ENCODE peak calls at places on chromosomes 2 and 18, in seven cellular contexts. P is breast epithelium, O is suprapubic skin, F is stomach, Z is spleen, M is GM12878, U is HCT116. I is an unnamed sample.

GRCh38 chr2:3505771-3506170 is 13.6 kb downstream of the ADI1 start:
- DNase-seq in P (no peak), O (no peak), F (no peak), Z (no peak), M (no peak), U (no peak), I (no peak)

GRCh38 chr2:174951746-174952145 is 53.4 kb downstream of the CHN1 start:
- DNase-seq in P (no peak), O (no peak), F (no peak), Z (no peak), M (no peak), U (no peak), I (no peak)

GRCh38 chr18:14928396-14928795 is 180.4 kb downstream of the ANKRD30B start:
- DNase-seq in P (no peak), O (no peak), F (no peak), Z (no peak), M (no peak), U (no peak), I (no peak)

GRCh38 chr18:74062037-74062436 is 85.6 kb downstream of the FBXO15 start:
- DNase-seq in P (no peak), O (no peak), F (no peak), Z (no peak), M (no peak), U (no peak), I (no peak)

GRCh38 chr2:195202163-195202845 is 454.7 kb upstream of the SLC39A10 start:
- DNase-seq in P (no peak), O (no peak), F (no peak), Z (no peak), M (no peak), U (no peak), I (no peak)

GRCh38 chr2:202529389-202529788 is 105.4 kb upstream of the FAM117B start:
- DNase-seq in P (no peak), O (no peak), F (no peak), Z (no peak), M (no peak), U (no peak), I (no peak)

GRCh38 chr2:160324161-160324768 is 124.2 kb upstream of the ITGB6 start:
- DNase-seq in P (no peak), O (no peak), F (peak), Z (peak), M (no peak), U (peak), I (peak)

GRCh38 chr18:74331404-74331803 is 15.8 kb downstream of the C18orf63 start:
- DNase-seq in P (no peak), O (no peak), F (no peak), Z (no peak), M (no peak), U (peak), I (no peak)

GRCh38 chr2:61340242-61340641 is 130.6 kb downstream of the USP34 start:
- DNase-seq in P (no peak), O (no peak), F (no peak), Z (no peak), M (no peak), U (no peak), I (no peak)

GRCh38 chr2:238949710-238950345 is 101.9 kb downstream of the TWIST2 start:
- DNase-seq in P (peak), O (peak), F (no peak), Z (peak), M (no peak), U (no peak), I (peak)

GRCh38 chr2:38532366-38532765 is 70.4 kb downstream of the HNRNPLL start:
- DNase-seq in P (no peak), O (no peak), F (no peak), Z (no peak), M (no peak), U (no peak), I (no peak)

GRCh38 chr2:60959501-60959900 is 58.0 kb upstream of the PEX13 start:
- DNase-seq in P (no peak), O (no peak), F (no peak), Z (no peak), M (no peak), U (no peak), I (no peak)

GRCh38 chr2:85394976-85395375 is 15.2 kb downstream of the CAPG start:
- DNase-seq in P (no peak), O (peak), F (no peak), Z (peak), M (no peak), U (no peak), I (no peak)

GRCh38 chr2:240423788-240424191 is 11.7 kb upstream of the GPC1 start:
- DNase-seq in P (no peak), O (peak), F (peak), Z (peak), M (no peak), U (no peak), I (peak)

GRCh38 chr18:44518091-44518490 is 162.6 kb upstream of the SETBP1 start:
- DNase-seq in P (no peak), O (no peak), F (no peak), Z (no peak), M (no peak), U (no peak), I (no peak)

GRCh38 chr2:240456607-240457222 is 21.3 kb downstream of the GPC1 start:
- DNase-seq in P (no peak), O (no peak), F (no peak), Z (no peak), M (no peak), U (no peak), I (no peak)

GRCh38 chr2:61291851-61292575 is 130.0 kb downstream of the C2orf74 start:
- DNase-seq in P (no peak), O (no peak), F (no peak), Z (no peak), M (no peak), U (no peak), I (no peak)

GRCh38 chr18:64678048-64678447 is 529.2 kb upstream of the LINC00305 start:
- DNase-seq in P (no peak), O (no peak), F (no peak), Z (no peak), M (no peak), U (no peak), I (no peak)

GRCh38 chr2:189305291-189305943 is 125.9 kb upstream of the COL5A2 start:
- DNase-seq in P (no peak), O (no peak), F (no peak), Z (no peak), M (no peak), U (no peak), I (no peak)

GRCh38 chr2:162146906-162147305 is 5.1 kb downstream of the GCG start:
- DNase-seq in P (no peak), O (no peak), F (no peak), Z (no peak), M (no peak), U (no peak), I (no peak)

GRCh38 chr2:212032032-212032431 is 506.6 kb downstream of the ERBB4 start:
- DNase-seq in P (no peak), O (no peak), F (no peak), Z (no peak), M (no peak), U (no peak), I (no peak)

GRCh38 chr2:8677646-8678592 is 3.9 kb upstream of the ID2 start:
- DNase-seq in P (peak), O (peak), F (peak), Z (peak), M (no peak), U (peak), I (peak)

GRCh38 chr2:196801986-196802385 is 2.5 kb upstream of the GTF3C3 start:
- DNase-seq in P (no peak), O (no peak), F (no peak), Z (no peak), M (no peak), U (no peak), I (no peak)

GRCh38 chr2:193679850-193680249 is 1485.1 kb upstream of the TMEFF2 start:
- DNase-seq in P (no peak), O (no peak), F (no peak), Z (no peak), M (no peak), U (no peak), I (no peak)

GRCh38 chr2:153477096-153477555 is 1.4 kb downstream of the RPRM start:
- DNase-seq in P (no peak), O (no peak), F (no peak), Z (no peak), M (no peak), U (no peak), I (peak)

GRCh38 chr2:58098254-58099096 is 51.9 kb downstream of the VRK2 start:
- DNase-seq in P (no peak), O (no peak), F (no peak), Z (no peak), M (no peak), U (no peak), I (no peak)

GRCh38 chr2:235026649-235027557 is 75.1 kb downstream of the SH3BP4 start:
- DNase-seq in P (peak), O (peak), F (peak), Z (peak), M (no peak), U (peak), I (peak)

GRCh38 chr2:241092677-241093076 is 9.4 kb downstream of the MTERF4 start:
- DNase-seq in P (no peak), O (no peak), F (no peak), Z (no peak), M (no peak), U (no peak), I (no peak)

GRCh38 chr2:61018319-61018750 is 280 bp upstream of the PUS10 start:
- DNase-seq in P (no peak), O (no peak), F (no peak), Z (no peak), M (no peak), U (no peak), I (no peak)

GRCh38 chr18:3525870-3526420 is 76.0 kb downstream of the TGIF1 start:
- DNase-seq in P (no peak), O (no peak), F (no peak), Z (peak), M (peak), U (no peak), I (no peak)

GRCh38 chr2:48265169-48266013 is 264.6 kb upstream of the STON1 start:
- DNase-seq in P (no peak), O (no peak), F (no peak), Z (no peak), M (no peak), U (no peak), I (no peak)

GRCh38 chr18:79283341-79283879 is 112.3 kb upstream of the NFATC1 start:
- DNase-seq in P (no peak), O (no peak), F (no peak), Z (no peak), M (no peak), U (no peak), I (no peak)

GRCh38 chr2:239970004-239970623 is 55.0 kb downstream of the NDUFA10 start:
- DNase-seq in P (no peak), O (no peak), F (no peak), Z (no peak), M (no peak), U (no peak), I (no peak)

GRCh38 chr2:20752293-20752692 is 70.6 kb downstream of the LDAH start:
- DNase-seq in P (no peak), O (no peak), F (no peak), Z (no peak), M (no peak), U (no peak), I (no peak)

GRCh38 chr2:64632855-64633819 is 20.6 kb downstream of the SERTAD2 start:
- DNase-seq in P (no peak), O (no peak), F (no peak), Z (no peak), M (no peak), U (no peak), I (peak)

GRCh38 chr2:200618590-200619021 is 32.8 kb downstream of the AOX1 start:
- DNase-seq in P (no peak), O (no peak), F (no peak), Z (no peak), M (no peak), U (no peak), I (no peak)

GRCh38 chr2:38277245-38278119 is 99.6 kb downstream of the ATL2 start:
- DNase-seq in P (no peak), O (no peak), F (no peak), Z (no peak), M (no peak), U (no peak), I (no peak)

GRCh38 chr2:157355618-157356017 is 30.0 kb upstream of the ERMN start:
- DNase-seq in P (no peak), O (no peak), F (no peak), Z (no peak), M (no peak), U (peak), I (no peak)

GRCh38 chr18:80200171-80200931 is 47.0 kb downstream of the PARD6G start:
- DNase-seq in P (no peak), O (no peak), F (no peak), Z (no peak), M (no peak), U (no peak), I (peak)

DNA sequence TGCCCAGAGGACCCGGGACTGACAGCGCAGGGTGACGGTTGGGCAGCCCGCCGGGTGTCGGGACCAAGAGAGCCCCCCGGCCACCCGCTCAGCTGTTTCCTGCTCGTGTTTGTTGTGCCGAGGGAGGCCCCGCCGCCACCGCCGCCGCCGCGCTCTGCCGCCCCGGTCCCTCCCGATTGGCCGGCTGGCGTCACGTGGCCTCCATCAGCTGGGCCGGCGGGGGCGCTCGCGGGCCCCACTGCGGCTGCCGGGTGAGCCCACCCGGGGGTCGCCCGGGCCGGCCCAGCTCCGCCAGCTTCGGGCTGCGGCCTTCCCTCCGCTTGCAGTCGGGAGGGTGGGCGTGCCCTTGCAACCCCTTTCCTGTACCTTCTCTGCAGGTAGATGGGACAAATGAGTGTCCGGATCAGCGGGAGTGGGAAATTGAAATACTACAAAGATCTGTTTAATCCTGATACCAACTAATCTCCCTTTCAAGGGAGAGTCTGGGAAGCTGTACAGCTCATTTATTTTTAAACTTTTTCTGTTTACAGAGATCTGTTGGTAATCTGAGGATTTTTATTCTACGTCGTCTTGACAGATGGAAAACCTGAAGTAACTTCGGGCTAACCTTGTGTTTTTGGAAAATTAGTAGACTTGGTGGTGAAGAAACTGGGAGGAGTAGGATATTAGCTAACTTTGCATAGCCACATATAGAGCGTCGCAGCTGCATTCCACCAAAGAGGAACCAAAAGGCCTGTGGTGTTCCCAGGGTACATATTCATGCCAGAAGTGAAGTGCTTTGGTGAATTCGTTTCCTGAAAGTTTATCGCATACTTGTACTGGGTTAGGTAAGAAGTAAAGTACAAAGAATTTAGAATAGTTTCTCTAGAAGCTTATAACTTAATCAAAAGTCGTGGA is 1.2 kb downstream of the YPEL5 start:
- DNase-seq in P (peak), O (peak), F (peak), Z (peak), M (no peak), U (no peak), I (peak)
- TF ChIP-seq POLR2AphosphoS5 in P (peak), O (no peak), F (peak), Z (peak), M (no peak), U (no peak), I (peak)

DNA sequence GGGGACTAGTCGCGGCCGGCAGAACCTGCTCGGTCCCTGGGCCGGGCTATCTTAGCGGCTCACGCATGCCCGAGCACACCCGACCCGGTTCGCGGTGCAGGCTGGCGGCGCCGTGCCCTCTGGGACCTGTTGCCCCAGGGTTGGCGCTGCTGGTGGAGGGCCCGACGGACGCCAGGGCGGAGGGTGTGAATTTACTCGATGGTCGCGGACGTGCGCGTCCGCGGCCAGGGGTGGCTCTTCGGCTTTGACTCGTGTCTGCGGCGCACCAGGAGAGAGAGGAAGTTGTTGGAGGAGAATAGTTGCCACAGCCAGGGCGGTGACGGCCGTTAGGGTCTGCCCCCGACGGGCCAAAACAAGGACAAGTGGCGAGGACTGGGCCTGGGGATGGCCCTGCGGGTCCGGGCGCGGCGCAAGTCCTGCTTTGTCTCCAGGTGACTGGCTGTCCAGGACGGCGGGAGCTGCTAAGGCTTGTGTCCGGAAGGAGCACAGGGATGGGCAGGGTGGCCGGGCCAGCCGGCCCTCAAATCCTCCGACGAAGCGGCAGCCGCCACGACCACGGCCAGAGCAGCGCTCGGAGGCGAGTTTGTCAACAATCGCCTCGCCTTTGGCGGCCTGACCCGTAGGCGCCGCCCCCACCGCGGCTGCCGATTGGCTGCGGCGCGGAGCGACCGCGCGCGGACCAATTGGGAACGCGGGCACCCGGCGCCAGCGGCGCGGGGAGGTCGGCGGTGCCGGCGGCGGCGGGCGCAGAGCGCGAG is 1.3 kb downstream of the BCL2L11 start:
- DNase-seq in P (peak), O (peak), F (peak), Z (peak), M (no peak), U (peak), I (peak)
- TF ChIP-seq POLR2A in P (peak), O (peak), F (no peak), Z (peak), M (peak), U (peak), I (peak)

DNA sequence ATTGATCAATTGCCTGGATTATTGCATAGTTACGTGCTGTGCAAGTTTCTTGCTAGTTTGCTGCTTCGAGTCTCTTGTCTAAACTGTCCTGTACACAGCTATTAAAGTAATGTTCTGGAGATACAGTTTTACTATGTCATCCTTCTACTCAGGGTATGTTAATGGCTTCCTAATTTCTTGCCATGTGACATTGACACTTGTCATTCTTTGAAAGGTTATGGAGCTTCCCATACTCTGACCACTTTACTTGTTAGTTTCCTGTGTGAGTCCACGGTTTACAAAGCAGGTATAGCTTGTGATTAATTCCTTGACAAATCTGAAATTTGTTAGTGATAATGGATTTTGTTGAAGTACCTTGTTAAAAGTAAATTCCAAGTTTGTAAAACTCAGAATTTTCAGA is 80.5 kb downstream of the PHLPP1 start:
- DNase-seq in P (no peak), O (no peak), F (no peak), Z (no peak), M (no peak), U (no peak), I (no peak)
- TF ChIP-seq POLR2AphosphoS5 in P (no peak), O (no peak), F (no peak), Z (no peak), M (no peak), U (no peak), I (no peak)

GRCh38 chr2:74441690-74442482 is at the start of gene RTKN:
- DNase-seq in P (peak), O (peak), F (peak), Z (peak), M (no peak), U (peak), I (peak)
- TF ChIP-seq POLR2A in P (no peak), O (no peak), F (no peak), Z (no peak), M (no peak), U (no peak), I (no peak)

GRCh38 chr18:57025525-57025924 is 121.4 kb upstream of the BOD1L2 start:
- DNase-seq in P (no peak), O (no peak), F (no peak), Z (no peak), M (no peak), U (no peak), I (no peak)
- TF ChIP-seq POLR2AphosphoS5 in P (no peak), O (no peak), F (no peak), Z (no peak), M (no peak), U (no peak), I (no peak)

GRCh38 chr2:55710025-55710424 is 16.4 kb upstream of the PNPT1 start:
- DNase-seq in P (no peak), O (no peak), F (no peak), Z (no peak), M (no peak), U (no peak), I (no peak)
- TF ChIP-seq POLR2A in P (no peak), O (no peak), F (no peak), Z (no peak), M (no peak), U (no peak), I (no peak)

GRCh38 chr18:49723648-49724180 is 89.6 kb downstream of the ACAA2 start:
- DNase-seq in P (no peak), O (no peak), F (no peak), Z (no peak), M (peak), U (peak), I (no peak)
- TF ChIP-seq POLR2AphosphoS5 in P (no peak), O (no peak), F (no peak), Z (no peak), M (no peak), U (peak), I (no peak)

GRCh38 chr2:100321181-100321880 is 970 bp downstream of the LONRF2 start:
- DNase-seq in P (no peak), O (no peak), F (peak), Z (peak), M (no peak), U (no peak), I (no peak)
- TF ChIP-seq POLR2A in P (no peak), O (no peak), F (no peak), Z (no peak), M (no peak), U (no peak), I (no peak)

GRCh38 chr18:48634491-48634890 is 95.7 kb downstream of the CTIF start:
- DNase-seq in P (no peak), O (no peak), F (no peak), Z (no peak), M (no peak), U (no peak), I (no peak)

GRCh38 chr18:48634975-48635374 is 96.1 kb downstream of the CTIF start:
- DNase-seq in P (no peak), O (no peak), F (no peak), Z (no peak), M (no peak), U (no peak), I (no peak)

GRCh38 chr18:48636436-48636835 is 97.6 kb downstream of the CTIF start:
- DNase-seq in P (no peak), O (peak), F (no peak), Z (no peak), M (no peak), U (no peak), I (no peak)

GRCh38 chr18:48637081-48637990 is 98.5 kb downstream of the CTIF start:
- DNase-seq in P (no peak), O (peak), F (no peak), Z (no peak), M (no peak), U (no peak), I (no peak)

DNA sequence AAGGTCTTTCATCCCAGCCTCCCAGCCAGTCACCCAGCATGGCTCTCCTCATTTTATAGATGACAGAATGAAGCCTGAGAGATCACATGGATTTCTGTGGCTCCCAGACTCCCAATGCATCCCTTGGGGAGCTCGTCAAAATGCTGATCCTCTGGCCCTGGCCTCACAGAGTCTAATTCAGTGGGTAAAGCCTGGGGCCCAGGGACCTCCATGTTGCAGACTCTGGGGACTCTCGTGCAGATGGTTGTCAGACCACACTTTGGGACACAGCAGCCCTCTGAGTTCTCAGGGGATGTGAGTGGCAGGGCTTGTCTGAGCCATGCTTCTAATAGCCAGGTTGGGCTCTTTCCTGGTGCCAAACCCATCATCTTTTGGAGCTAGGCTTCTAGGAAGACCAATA is 97.0 kb downstream of the CTIF start:
- DNase-seq in P (no peak), O (no peak), F (no peak), Z (no peak), M (no peak), U (no peak), I (no peak)
- TF ChIP-seq POLR2AphosphoS5 in P (no peak), O (no peak), F (no peak), Z (no peak), M (no peak), U (no peak), I (no peak)

I was measured in sigmoid colon.